ENCODE peak calls at places on chromosomes 4 and X, in six cellular contexts. One of them, this sample, is unnamed.

GRCh38 chrX:123975180-123975579 is 13.7 kb downstream of the STAG2 start:
- DNase-seq in GM12878: no peak
- DNase-seq in K562: no peak
- DNase-seq in H1: no peak
- DNase-seq in HepG2: no peak
- DNase-seq in SK-N-SH: no peak
- DNase-seq in this sample: no peak

GRCh38 chr4:110344165-110344564 is 131.8 kb upstream of the ENPEP start:
- DNase-seq in GM12878: no peak
- DNase-seq in SK-N-SH: peak
- DNase-seq in H1: no peak
- DNase-seq in K562: no peak
- DNase-seq in HepG2: no peak
- DNase-seq in this sample: peak

GRCh38 chrX:114152130-114152529 is 431.8 kb upstream of the HTR2C start:
- DNase-seq in H1: no peak
- DNase-seq in SK-N-SH: no peak
- DNase-seq in GM12878: no peak
- DNase-seq in K562: peak
- DNase-seq in HepG2: peak
- DNase-seq in this sample: no peak

GRCh38 chrX:40644821-40645358 is 2.5 kb downstream of the CXorf38 start:
- DNase-seq in SK-N-SH: peak
- DNase-seq in HepG2: peak
- DNase-seq in GM12878: peak
- DNase-seq in H1: no peak
- DNase-seq in K562: no peak
- DNase-seq in this sample: no peak

GRCh38 chr4:54082168-54082567 is 17.8 kb upstream of the CHIC2 start:
- DNase-seq in GM12878: no peak
- DNase-seq in HepG2: peak
- DNase-seq in SK-N-SH: no peak
- DNase-seq in K562: no peak
- DNase-seq in H1: no peak
- DNase-seq in this sample: no peak

GRCh38 chr4:54449999-54450398 is 207.8 kb upstream of the KIT start:
- DNase-seq in HepG2: no peak
- DNase-seq in SK-N-SH: no peak
- DNase-seq in H1: no peak
- DNase-seq in GM12878: no peak
- DNase-seq in K562: no peak
- DNase-seq in this sample: no peak

GRCh38 chrX:72663737-72664136 is 50.4 kb downstream of the PHKA1 start:
- DNase-seq in K562: no peak
- DNase-seq in HepG2: no peak
- DNase-seq in H1: no peak
- DNase-seq in GM12878: no peak
- DNase-seq in SK-N-SH: no peak
- DNase-seq in this sample: no peak

GRCh38 chr4:65645185-65645584 is 25.1 kb downstream of the EPHA5 start:
- DNase-seq in SK-N-SH: no peak
- DNase-seq in HepG2: no peak
- DNase-seq in H1: no peak
- DNase-seq in GM12878: no peak
- DNase-seq in K562: no peak
- DNase-seq in this sample: no peak

GRCh38 chrX:99572711-99573110 is 837.4 kb downstream of the PCDH19 start:
- DNase-seq in K562: no peak
- DNase-seq in HepG2: no peak
- DNase-seq in GM12878: no peak
- DNase-seq in H1: no peak
- DNase-seq in SK-N-SH: no peak
- DNase-seq in this sample: no peak

GRCh38 chr4:40546506-40546905 is 83.2 kb downstream of the RBM47 start:
- DNase-seq in K562: no peak
- DNase-seq in GM12878: no peak
- DNase-seq in HepG2: peak
- DNase-seq in SK-N-SH: no peak
- DNase-seq in H1: no peak
- DNase-seq in this sample: no peak

GRCh38 chr4:169730564-169730963 is 27.2 kb downstream of the HPF1 start:
- DNase-seq in H1: no peak
- DNase-seq in HepG2: no peak
- DNase-seq in K562: no peak
- DNase-seq in SK-N-SH: no peak
- DNase-seq in GM12878: no peak
- DNase-seq in this sample: no peak

GRCh38 chr4:10173039-10173753 is 56.6 kb upstream of the WDR1 start:
- DNase-seq in GM12878: no peak
- DNase-seq in K562: peak
- DNase-seq in SK-N-SH: no peak
- DNase-seq in H1: no peak
- DNase-seq in HepG2: no peak
- DNase-seq in this sample: no peak

GRCh38 chr4:10172278-10173038 is 55.9 kb upstream of the WDR1 start:
- DNase-seq in K562: no peak
- DNase-seq in GM12878: no peak
- DNase-seq in HepG2: no peak
- DNase-seq in SK-N-SH: no peak
- DNase-seq in H1: no peak
- DNase-seq in this sample: no peak

GRCh38 chr4:10175626-10176025 is 59.0 kb upstream of the WDR1 start:
- DNase-seq in HepG2: no peak
- DNase-seq in GM12878: no peak
- DNase-seq in SK-N-SH: no peak
- DNase-seq in K562: no peak
- DNase-seq in H1: no peak
- DNase-seq in this sample: no peak

GRCh38 chr4:10171055-10171454 is 54.5 kb upstream of the WDR1 start:
- DNase-seq in HepG2: no peak
- DNase-seq in H1: no peak
- DNase-seq in K562: no peak
- DNase-seq in SK-N-SH: no peak
- DNase-seq in GM12878: no peak
- DNase-seq in this sample: no peak

DNA sequence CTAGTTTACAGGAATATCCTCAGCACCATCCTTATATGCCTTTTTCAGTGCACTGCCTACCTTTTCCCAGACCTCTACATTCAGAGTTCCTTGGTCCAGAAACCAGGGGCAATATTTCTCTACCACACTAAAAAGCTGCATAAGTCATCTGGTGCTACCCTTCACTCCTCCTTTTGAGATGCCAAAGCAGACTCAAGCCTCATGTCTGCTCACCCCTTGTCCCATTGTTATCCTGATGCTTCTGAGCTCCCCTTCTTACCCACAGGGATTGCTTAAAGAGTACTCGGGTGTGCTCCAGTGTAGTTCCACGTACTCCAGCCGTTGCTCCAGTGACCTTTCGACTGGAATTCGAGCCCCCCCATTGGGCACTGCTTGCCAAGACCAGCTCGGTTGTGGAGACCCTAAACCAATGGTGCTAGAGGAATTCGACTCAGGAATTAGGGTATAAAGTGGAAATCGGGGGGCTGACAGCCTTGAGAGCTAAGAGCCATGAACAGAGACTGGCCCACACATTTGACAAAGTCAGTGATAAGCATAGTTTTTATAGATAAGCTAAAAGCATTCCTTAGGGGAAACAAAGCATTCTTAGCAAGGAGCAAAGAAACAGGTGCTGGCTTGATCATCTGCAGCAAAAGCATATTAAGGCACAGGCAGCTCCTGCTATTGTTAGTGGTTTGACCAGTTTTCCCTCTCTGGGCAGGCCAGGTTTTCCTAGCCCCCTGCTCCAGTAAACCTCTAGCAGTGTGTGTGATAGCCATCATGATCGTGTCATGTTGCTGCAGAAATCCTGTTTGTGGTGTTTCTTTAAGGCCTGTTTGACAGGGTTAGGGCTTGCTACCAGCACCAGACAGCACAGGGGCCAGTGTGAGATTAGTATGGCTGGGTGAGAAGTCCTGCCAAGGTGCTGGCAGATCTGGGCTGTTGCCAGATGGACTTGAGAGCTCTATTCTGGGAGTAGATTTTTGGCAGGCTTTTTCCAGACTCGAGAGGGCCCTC is 57.5 kb upstream of the WDR1 start:
- DNase-seq in H1: no peak
- DNase-seq in GM12878: no peak
- DNase-seq in SK-N-SH: no peak
- DNase-seq in HepG2: no peak
- DNase-seq in K562: no peak
- DNase-seq in this sample: no peak
- TF ChIP-seq JUND in H1: no peak
- TF ChIP-seq JUND in GM12878: no peak
- TF ChIP-seq JUND in SK-N-SH: no peak
- TF ChIP-seq JUND in HepG2: no peak
- TF ChIP-seq JUND in K562: peak
- TF ChIP-seq JUND in this sample: no peak

GRCh38 chr4:98745372-98745771 is 87.0 kb upstream of the TSPAN5 start:
- DNase-seq in K562: no peak
- DNase-seq in HepG2: peak
- DNase-seq in SK-N-SH: peak
- DNase-seq in GM12878: no peak
- DNase-seq in H1: no peak
- DNase-seq in this sample: peak

GRCh38 chr4:98747659-98748091 is 89.3 kb upstream of the TSPAN5 start:
- DNase-seq in GM12878: no peak
- DNase-seq in K562: no peak
- DNase-seq in SK-N-SH: no peak
- DNase-seq in H1: no peak
- DNase-seq in HepG2: no peak
- DNase-seq in this sample: no peak

GRCh38 chr4:98744372-98745150 is 86.2 kb upstream of the TSPAN5 start:
- DNase-seq in SK-N-SH: no peak
- DNase-seq in GM12878: no peak
- DNase-seq in H1: no peak
- DNase-seq in HepG2: no peak
- DNase-seq in K562: no peak
- DNase-seq in this sample: no peak

GRCh38 chr4:98746936-98747658 is 88.7 kb upstream of the TSPAN5 start:
- DNase-seq in HepG2: no peak
- DNase-seq in GM12878: no peak
- DNase-seq in SK-N-SH: no peak
- DNase-seq in H1: no peak
- DNase-seq in K562: peak
- DNase-seq in this sample: no peak

DNA sequence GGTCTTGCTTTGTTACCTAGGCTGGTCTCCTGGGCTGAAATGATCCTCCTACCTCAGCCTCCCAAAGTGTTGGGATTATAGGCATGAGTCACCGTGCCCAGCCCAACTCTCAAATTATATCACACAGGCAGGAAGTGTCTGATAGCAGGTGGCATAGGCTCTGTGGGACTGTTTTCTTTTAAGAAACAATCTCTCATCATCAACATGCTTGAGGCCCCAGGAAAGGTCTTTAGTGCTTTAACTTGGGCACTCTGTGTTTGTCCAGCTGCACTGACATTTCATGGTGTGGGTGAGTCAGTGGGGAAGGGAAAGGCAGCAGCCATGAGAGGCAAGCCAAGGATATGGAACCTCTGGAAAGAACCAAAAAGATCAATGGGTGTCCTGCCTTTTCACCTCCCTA is 88.1 kb upstream of the TSPAN5 start:
- DNase-seq in GM12878: no peak
- DNase-seq in SK-N-SH: no peak
- DNase-seq in K562: no peak
- DNase-seq in H1: no peak
- DNase-seq in HepG2: no peak
- DNase-seq in this sample: no peak
- TF ChIP-seq JUND in GM12878: no peak
- TF ChIP-seq JUND in SK-N-SH: no peak
- TF ChIP-seq JUND in K562: no peak
- TF ChIP-seq JUND in H1: no peak
- TF ChIP-seq JUND in HepG2: no peak
- TF ChIP-seq JUND in this sample: no peak

GRCh38 chr4:183960021-183960420 is 54.9 kb downstream of the STOX2 start:
- DNase-seq in K562: peak
- DNase-seq in H1: no peak
- DNase-seq in GM12878: no peak
- DNase-seq in HepG2: no peak
- DNase-seq in SK-N-SH: peak
- DNase-seq in this sample: peak

GRCh38 chr4:183962413-183962812 is 57.3 kb downstream of the STOX2 start:
- DNase-seq in K562: no peak
- DNase-seq in GM12878: no peak
- DNase-seq in H1: no peak
- DNase-seq in SK-N-SH: no peak
- DNase-seq in HepG2: no peak
- DNase-seq in this sample: no peak

GRCh38 chr4:183959349-183959748 is 54.2 kb downstream of the STOX2 start:
- DNase-seq in K562: no peak
- DNase-seq in H1: no peak
- DNase-seq in HepG2: no peak
- DNase-seq in SK-N-SH: peak
- DNase-seq in GM12878: no peak
- DNase-seq in this sample: no peak

GRCh38 chr4:183961772-183962171 is 56.7 kb downstream of the STOX2 start:
- DNase-seq in HepG2: no peak
- DNase-seq in K562: no peak
- DNase-seq in SK-N-SH: no peak
- DNase-seq in GM12878: no peak
- DNase-seq in H1: no peak
- DNase-seq in this sample: no peak

GRCh38 chr4:183960912-183961569 is 55.9 kb downstream of the STOX2 start:
- DNase-seq in SK-N-SH: no peak
- DNase-seq in K562: no peak
- DNase-seq in H1: no peak
- DNase-seq in GM12878: no peak
- DNase-seq in HepG2: no peak
- DNase-seq in this sample: no peak
- TF ChIP-seq JUND in SK-N-SH: no peak
- TF ChIP-seq JUND in K562: no peak
- TF ChIP-seq JUND in H1: no peak
- TF ChIP-seq JUND in GM12878: no peak
- TF ChIP-seq JUND in HepG2: no peak
- TF ChIP-seq JUND in this sample: no peak

DNA sequence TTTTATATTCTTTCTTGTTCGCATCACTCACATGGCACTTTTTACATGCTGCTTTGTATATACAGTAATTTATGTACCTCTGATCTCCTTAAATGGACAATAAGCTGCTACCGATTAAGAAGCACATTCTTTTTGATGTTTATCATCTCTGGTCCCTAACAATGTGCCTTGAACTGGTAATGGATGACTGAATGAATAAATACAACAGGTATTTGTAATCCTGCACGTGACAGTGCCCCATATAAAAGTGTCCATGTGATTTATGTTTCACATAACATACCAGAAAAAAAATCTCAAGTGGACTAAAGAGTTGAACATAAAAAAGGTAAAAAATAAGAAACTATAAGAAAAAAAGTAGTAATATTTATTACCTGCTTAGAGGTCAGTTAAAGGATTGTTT is 7.7 kb upstream of the SLAIN2 start:
- DNase-seq in H1: no peak
- DNase-seq in K562: no peak
- DNase-seq in SK-N-SH: no peak
- DNase-seq in HepG2: no peak
- DNase-seq in GM12878: no peak
- DNase-seq in this sample: no peak
- TF ChIP-seq JUND in H1: no peak
- TF ChIP-seq JUND in K562: no peak
- TF ChIP-seq JUND in SK-N-SH: no peak
- TF ChIP-seq JUND in HepG2: no peak
- TF ChIP-seq JUND in GM12878: no peak
- TF ChIP-seq JUND in this sample: no peak